ENCODE peak calls at places on chromosomes 4 and X, in six cellular contexts. One of them, this sample, is unnamed.

GRCh38 chrX:108439434-108439883 is at the start of gene COL4A5:
- DNase-seq in NCI-H187 treated with DMSO at 0.1 percent for 48 hours: no peak
- DNase-seq in astrocyte of the spinal cord: peak
- DNase-seq in IMR-90: peak
- DNase-seq in AG10803: peak
- DNase-seq in AG04449: peak
- DNase-seq in this sample: peak

GRCh38 chr4:73705056-73705432 is 35.3 kb upstream of the CXCL8 start:
- DNase-seq in AG10803: peak
- DNase-seq in NCI-H187 treated with DMSO at 0.1 percent for 48 hours: no peak
- DNase-seq in IMR-90: peak
- DNase-seq in AG04449: no peak
- DNase-seq in astrocyte of the spinal cord: peak
- DNase-seq in this sample: peak

GRCh38 chrX:124433186-124433585 is 86.8 kb downstream of the SH2D1A start:
- DNase-seq in NCI-H187 treated with DMSO at 0.1 percent for 48 hours: no peak
- DNase-seq in AG10803: no peak
- DNase-seq in AG04449: no peak
- DNase-seq in astrocyte of the spinal cord: no peak
- DNase-seq in IMR-90: no peak
- DNase-seq in this sample: no peak

GRCh38 chr4:36312511-36312910 is 31.1 kb downstream of the DTHD1 start:
- DNase-seq in IMR-90: no peak
- DNase-seq in AG04449: no peak
- DNase-seq in NCI-H187 treated with DMSO at 0.1 percent for 48 hours: no peak
- DNase-seq in astrocyte of the spinal cord: no peak
- DNase-seq in AG10803: no peak
- DNase-seq in this sample: no peak

GRCh38 chr4:1872918-1873269 is 1.7 kb downstream of the NSD2 start:
- DNase-seq in astrocyte of the spinal cord: peak
- DNase-seq in AG10803: peak
- DNase-seq in IMR-90: peak
- DNase-seq in AG04449: no peak
- DNase-seq in NCI-H187 treated with DMSO at 0.1 percent for 48 hours: no peak
- DNase-seq in this sample: peak

GRCh38 chrX:81174286-81174685 is 27.4 kb downstream of the HMGN5 start:
- DNase-seq in AG04449: no peak
- DNase-seq in IMR-90: peak
- DNase-seq in NCI-H187 treated with DMSO at 0.1 percent for 48 hours: no peak
- DNase-seq in AG10803: peak
- DNase-seq in astrocyte of the spinal cord: peak
- DNase-seq in this sample: peak

GRCh38 chr4:108370291-108370690 is 201.6 kb upstream of the LEF1 start:
- DNase-seq in NCI-H187 treated with DMSO at 0.1 percent for 48 hours: no peak
- DNase-seq in astrocyte of the spinal cord: no peak
- DNase-seq in IMR-90: no peak
- DNase-seq in AG10803: no peak
- DNase-seq in AG04449: no peak
- DNase-seq in this sample: no peak

GRCh38 chr4:24885342-24885741 is 27.5 kb downstream of the CCDC149 start:
- DNase-seq in astrocyte of the spinal cord: peak
- DNase-seq in AG10803: no peak
- DNase-seq in AG04449: no peak
- DNase-seq in NCI-H187 treated with DMSO at 0.1 percent for 48 hours: no peak
- DNase-seq in IMR-90: no peak
- DNase-seq in this sample: no peak

GRCh38 chrX:40912166-40912565 is 173.1 kb upstream of the USP9X start:
- DNase-seq in AG10803: peak
- DNase-seq in IMR-90: no peak
- DNase-seq in astrocyte of the spinal cord: no peak
- DNase-seq in NCI-H187 treated with DMSO at 0.1 percent for 48 hours: no peak
- DNase-seq in AG04449: no peak
- DNase-seq in this sample: no peak

GRCh38 chrX:153245288-153245731 is 66.2 kb downstream of the MAGEA1 start:
- DNase-seq in NCI-H187 treated with DMSO at 0.1 percent for 48 hours: peak
- DNase-seq in AG04449: no peak
- DNase-seq in IMR-90: no peak
- DNase-seq in AG10803: no peak
- DNase-seq in astrocyte of the spinal cord: peak
- DNase-seq in this sample: no peak

GRCh38 chr4:163107754-163108153 is 58.9 kb downstream of the NAF1 start:
- DNase-seq in AG04449: no peak
- DNase-seq in AG10803: peak
- DNase-seq in astrocyte of the spinal cord: peak
- DNase-seq in NCI-H187 treated with DMSO at 0.1 percent for 48 hours: no peak
- DNase-seq in IMR-90: peak
- DNase-seq in this sample: peak